ENCODE peak calls at places on chromosomes 2 and 18, in five cellular contexts. Z is DND-41, N is suprapubic skin, E is left ventricle myocardium inferior, R is stomach. M is an unnamed sample. For H3K4me1, the result is how much of the 10 kb centered on the place peaks cover.

GRCh38 chr18:12630136-12630535 is 27.8 kb downstream of the SPIRE1 start:
- DNase-seq in Z (no peak), N (no peak), E (no peak), R (no peak), M (no peak)

GRCh38 chr2:239329972-239330572 is 70.7 kb downstream of the HDAC4 start:
- DNase-seq in Z (peak), N (no peak), E (peak), R (peak), M (no peak)

GRCh38 chr2:159201321-159202063 is 85.0 kb downstream of the WDSUB1 start:
- DNase-seq in Z (no peak), N (no peak), E (no peak), R (no peak), M (peak)

GRCh38 chr2:10889741-10890215 is 22.0 kb upstream of the KCNF1 start:
- DNase-seq in Z (no peak), N (peak), E (no peak), R (no peak), M (no peak)

GRCh38 chr18:44725300-44726096 is 44.8 kb downstream of the SETBP1 start:
- DNase-seq in Z (peak), N (no peak), E (no peak), R (no peak), M (peak)

GRCh38 chr2:10500601-10501361 is 52.7 kb upstream of the ODC1 start:
- DNase-seq in Z (no peak), N (peak), E (no peak), R (peak), M (no peak)

GRCh38 chr2:66565291-66565690 is 130.4 kb downstream of the MEIS1 start:
- DNase-seq in Z (no peak), N (no peak), E (no peak), R (no peak), M (no peak)

GRCh38 chr2:240933966-240934700 is 28.0 kb downstream of the CROCC2 start:
- DNase-seq in Z (no peak), N (peak), E (peak), R (peak), M (no peak)

GRCh38 chr2:148658807-148659722 is 14.5 kb downstream of the EPC2 start:
- DNase-seq in Z (no peak), N (no peak), E (no peak), R (no peak), M (no peak)

GRCh38 chr2:205822578-205822977 is 140.3 kb downstream of the NRP2 start:
- DNase-seq in Z (no peak), N (no peak), E (no peak), R (no peak), M (no peak)

GRCh38 chr2:141923657-141924056 is 207.2 kb downstream of the LRP1B start:
- DNase-seq in Z (no peak), N (no peak), E (no peak), R (no peak), M (no peak)

GRCh38 chr2:58701688-58702301 is 460.7 kb upstream of the FANCL start:
- DNase-seq in Z (no peak), N (no peak), E (no peak), R (no peak), M (no peak)

GRCh38 chr18:73945130-73945792 is 202.4 kb downstream of the FBXO15 start:
- DNase-seq in Z (no peak), N (no peak), E (no peak), R (no peak), M (no peak)

GRCh38 chr18:25279133-25279532 is 72.8 kb downstream of the ZNF521 start:
- DNase-seq in Z (no peak), N (no peak), E (no peak), R (no peak), M (no peak)

GRCh38 chr2:67840460-67841068 is 222.2 kb downstream of the C1D start:
- DNase-seq in Z (peak), N (peak), E (peak), R (peak), M (no peak)

GRCh38 chr2:10864888-10865551 is 46.7 kb upstream of the KCNF1 start:
- DNase-seq in Z (no peak), N (no peak), E (no peak), R (no peak), M (peak)

GRCh38 chr2:102368461-102369109 is 13.0 kb downstream of the IL18R1 start:
- DNase-seq in Z (no peak), N (no peak), E (no peak), R (no peak), M (no peak)

GRCh38 chr2:150023044-150023443 is 435.5 kb upstream of the MMADHC start:
- DNase-seq in Z (no peak), N (no peak), E (no peak), R (no peak), M (no peak)

GRCh38 chr2:210519594-210519993 is 36.8 kb upstream of the CPS1 start:
- DNase-seq in Z (peak), N (no peak), E (no peak), R (no peak), M (no peak)

GRCh38 chr2:143426296-143426695 is 297.1 kb downstream of the ARHGAP15 start:
- DNase-seq in Z (no peak), N (no peak), E (no peak), R (no peak), M (no peak)

GRCh38 chr2:231187736-231188505 is 10.5 kb upstream of the ARMC9 start:
- DNase-seq in Z (no peak), N (no peak), E (peak), R (peak), M (no peak)

GRCh38 chr2:71730785-71731383 is 277.5 kb downstream of the DYSF start:
- DNase-seq in Z (no peak), N (no peak), E (no peak), R (no peak), M (no peak)

GRCh38 chr2:41967426-41968181 is 80.2 kb upstream of the PKDCC start:
- DNase-seq in Z (no peak), N (no peak), E (peak), R (no peak), M (no peak)

GRCh38 chr18:172361-172760 is 14.0 kb downstream of the USP14 start:
- DNase-seq in Z (no peak), N (no peak), E (no peak), R (no peak), M (no peak)

GRCh38 chr2:206855585-206856433 is 83.5 kb upstream of the CPO start:
- DNase-seq in Z (no peak), N (no peak), E (no peak), R (no peak), M (no peak)

GRCh38 chr2:138430181-138430580 is 71.4 kb upstream of the SPOPL start:
- DNase-seq in Z (no peak), N (no peak), E (no peak), R (no peak), M (no peak)

GRCh38 chr2:105141099-105141614 is 100.4 kb upstream of the GPR45 start:
- DNase-seq in Z (no peak), N (no peak), E (no peak), R (no peak), M (no peak)

GRCh38 chr2:100903534-100904258 is 83.8 kb downstream of the NPAS2 start:
- DNase-seq in Z (no peak), N (no peak), E (no peak), R (no peak), M (no peak)

GRCh38 chr2:108579631-108580030 is 45.4 kb downstream of the LIMS1 start:
- DNase-seq in Z (no peak), N (no peak), E (peak), R (no peak), M (no peak)

GRCh38 chr18:8556424-8556823 is 52.8 kb upstream of the RAB12 start:
- DNase-seq in Z (no peak), N (no peak), E (no peak), R (no peak), M (no peak)

GRCh38 chr18:63427566-63427965 is 5.3 kb upstream of the VPS4B start:
- DNase-seq in Z (no peak), N (no peak), E (no peak), R (no peak), M (no peak)

GRCh38 chr2:181742908-181743722 is 62.8 kb upstream of the NEUROD1 start:
- DNase-seq in Z (peak), N (no peak), E (no peak), R (peak), M (no peak)

DNA sequence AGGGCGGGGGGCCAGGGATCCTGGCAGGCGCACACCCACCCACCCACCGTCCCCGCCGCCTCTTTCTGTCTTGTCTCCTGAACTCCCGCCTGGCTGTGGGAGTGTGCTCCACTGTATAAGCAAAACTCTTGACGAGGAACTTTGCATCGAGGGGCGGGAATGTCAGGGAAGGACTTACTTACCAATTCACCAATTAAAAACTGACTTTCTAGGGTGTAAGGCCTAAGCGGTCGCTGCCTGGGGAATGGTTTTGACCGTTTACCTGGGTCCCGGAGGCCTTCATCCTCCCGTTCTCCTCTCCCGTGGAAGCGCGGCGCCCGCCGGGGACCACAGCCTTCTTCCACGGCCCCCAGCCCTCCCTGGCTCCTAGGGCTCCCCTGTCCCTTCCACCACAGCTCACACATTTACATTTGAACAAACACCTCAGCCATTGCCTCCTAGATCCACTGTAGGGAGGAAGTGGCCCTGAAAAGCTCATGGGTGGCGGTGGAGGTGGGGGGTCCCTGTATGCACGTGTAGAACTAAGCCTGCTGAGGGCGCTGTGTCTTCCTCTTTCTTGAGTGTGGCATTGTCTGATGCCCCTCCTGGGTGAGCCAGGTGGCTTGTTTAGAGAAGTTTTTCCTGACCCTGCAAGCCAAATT is 8.9 kb downstream of the ASIC4 start:
- DNase-seq in Z (no peak), N (no peak), E (no peak), R (no peak), M (no peak)
- H3K4me3 ChIP-seq in Z (no peak), N (peak), E (peak), R (peak), M (no peak)

DNA sequence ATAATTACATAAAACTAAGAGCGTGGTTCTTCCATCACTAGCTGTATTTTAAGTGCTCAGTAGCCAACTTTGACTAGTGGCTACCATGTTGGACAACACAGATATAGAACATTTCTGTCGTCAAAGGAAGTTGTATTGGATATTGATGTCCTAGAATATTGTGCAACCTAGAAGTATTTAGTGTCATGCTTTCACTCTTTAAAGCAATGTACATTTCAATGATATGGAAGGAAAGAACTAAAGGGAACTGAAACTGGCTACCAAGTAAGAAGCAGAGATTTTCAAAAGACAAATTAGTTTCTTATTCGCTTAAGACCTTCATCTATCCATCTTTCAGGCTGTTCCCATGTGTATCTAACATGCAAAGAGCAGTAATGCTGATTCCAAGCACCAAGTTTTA is 85.4 kb upstream of the EML6 start:
- DNase-seq in Z (no peak), N (no peak), E (no peak), R (no peak), M (no peak)
- H3K4me1 ChIP-seq in Z (under half), N (under half), E (half or more), R (half or more), M (under half)

GRCh38 chr2:113926314-113926713 is 36.4 kb downstream of the ACTR3 start:
- DNase-seq in Z (no peak), N (no peak), E (no peak), R (no peak), M (no peak)
- TF ChIP-seq CTCF in Z (no peak), N (no peak), E (no peak), R (no peak), M (no peak)

DNA sequence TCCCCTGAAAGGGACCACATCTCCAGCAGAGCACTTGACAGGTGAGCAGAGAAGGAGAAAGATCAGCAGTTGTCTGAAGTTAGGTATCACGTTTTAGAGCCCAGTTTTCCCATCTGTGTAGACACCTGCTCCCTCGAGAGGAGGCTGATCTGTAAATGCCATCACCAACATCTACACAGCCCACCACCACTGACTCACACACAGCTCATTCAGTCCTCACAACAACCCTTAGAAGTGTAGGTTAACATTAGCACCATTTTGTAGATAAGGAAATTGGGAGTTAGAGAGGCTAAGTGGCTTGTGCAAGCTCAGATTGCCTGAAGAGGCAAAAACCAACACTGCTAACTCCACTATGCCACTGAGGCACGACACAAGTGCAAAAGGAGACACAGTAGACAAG is 37.2 kb upstream of the STAT1 start:
- DNase-seq in Z (no peak), N (no peak), E (no peak), R (no peak), M (no peak)
- H3K4me3 ChIP-seq in Z (no peak), N (no peak), E (no peak), R (no peak), M (no peak)

DNA sequence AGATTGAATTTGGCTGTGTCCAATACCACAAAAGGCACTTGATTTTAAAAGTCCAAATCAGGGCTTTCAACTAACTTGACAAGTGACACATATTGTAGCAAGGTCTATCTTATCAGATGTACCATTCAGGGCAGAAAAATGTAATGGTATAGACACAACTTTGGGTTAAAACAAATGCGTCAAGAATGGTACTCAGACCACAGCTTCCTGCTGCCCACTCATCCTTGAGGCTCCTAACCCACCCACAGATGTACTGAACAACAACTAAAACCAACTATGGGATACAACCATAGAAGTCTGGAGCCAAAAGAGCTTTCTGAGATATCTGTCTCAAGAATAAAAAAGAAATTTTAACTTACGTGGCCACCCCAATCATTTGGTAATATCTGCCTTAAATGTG is 105.2 kb downstream of the RBM43 start:
- DNase-seq in Z (no peak), N (no peak), E (no peak), R (no peak), M (no peak)
- H3K4me1 ChIP-seq in Z (under half), N (under half), E (under half), R (under half), M (under half)

GRCh38 chr2:63078852-63079606 is 28.4 kb downstream of the OTX1 start:
- DNase-seq in Z (peak), N (no peak), E (no peak), R (no peak), M (no peak)
- TF ChIP-seq CTCF in Z (peak), N (no peak), E (peak), R (no peak), M (no peak)

GRCh38 chr2:45170976-45171514 is 161.8 kb upstream of the SIX2 start:
- DNase-seq in Z (no peak), N (no peak), E (no peak), R (no peak), M (peak)

GRCh38 chr2:45167885-45168284 is 158.6 kb upstream of the SIX2 start:
- DNase-seq in Z (no peak), N (no peak), E (no peak), R (no peak), M (no peak)

GRCh38 chr2:45168731-45169338 is 159.6 kb upstream of the SIX2 start:
- DNase-seq in Z (peak), N (no peak), E (no peak), R (no peak), M (no peak)

GRCh38 chr2:45170191-45170975 is 161.1 kb upstream of the SIX2 start:
- DNase-seq in Z (no peak), N (no peak), E (no peak), R (no peak), M (no peak)

GRCh38 chr2:45169339-45170190 is 160.3 kb upstream of the SIX2 start:
- DNase-seq in Z (peak), N (no peak), E (no peak), R (no peak), M (no peak)
- H3K4me3 ChIP-seq in Z (peak), N (peak), E (peak), R (peak), M (no peak)